ENCODE peak calls at places on chromosomes 7 and 10, in nine cellular contexts. J is dorsolateral prefrontal cortex; N is neural progenitor cell; W is A549; V is CD8-positive, alpha-beta T cell; Y is cardiac fibroblast; O is MG63; I is SJSA1; S is osteoblast. Z is an unnamed sample.
A peak's percentile ranks its signal among the peaks of the same experiment; 100 is the strongest.

GRCh38 chr7:131011976-131012375 is 278.0 kb upstream of the KLF14 start:
- DNase-seq in J (no peak), W (peak; percentile 51), N (no peak), O (no peak), S (no peak), V (no peak), Y (peak; percentile 95), I (no peak), Z (peak; percentile 81)

GRCh38 chr7:44979481-44980392 is 922 bp upstream of the MYO1G start:
- DNase-seq in J (no peak), W (peak; percentile 40), S (no peak), Y (no peak), N (no peak), O (no peak), I (no peak), V (no peak), Z (no peak)

GRCh38 chr10:74921744-74922143 is 95.3 kb downstream of the KAT6B start:
- DNase-seq in N (peak; percentile 81), I (no peak), Y (no peak), J (no peak), W (no peak), S (no peak), O (peak; percentile 78), V (no peak), Z (peak; percentile 23)

GRCh38 chr10:12638103-12638502 is 288.8 kb downstream of the CAMK1D start:
- DNase-seq in V (no peak), Y (no peak), J (peak; percentile 59), W (peak; percentile 51), I (no peak), N (peak; percentile 44), O (peak; percentile 9), S (peak; percentile 3), Z (peak; percentile 41)

GRCh38 chr7:157674715-157675426 is 338.1 kb downstream of the DNAJB6 start:
- DNase-seq in O (no peak), S (no peak), N (no peak), J (no peak), V (no peak), W (no peak), Y (no peak), I (peak; percentile 39), Z (no peak)

GRCh38 chr7:155591055-155591750 is 44.8 kb upstream of the CNPY1 start:
- DNase-seq in O (no peak), S (peak; percentile 25), I (no peak), V (no peak), Y (no peak), N (no peak), W (peak; percentile 33), J (no peak), Z (no peak)

GRCh38 chr7:117085769-117086463 is 132.6 kb downstream of the ST7 start:
- DNase-seq in S (no peak), N (no peak), V (no peak), W (no peak), J (no peak), Y (peak; percentile 39), I (no peak), O (no peak), Z (peak; percentile 45)

GRCh38 chr10:78557433-78557925 is 511.3 kb upstream of the ZMIZ1 start:
- DNase-seq in V (no peak), S (no peak), J (no peak), I (no peak), W (no peak), Y (no peak), N (no peak), O (no peak), Z (no peak)

DNA sequence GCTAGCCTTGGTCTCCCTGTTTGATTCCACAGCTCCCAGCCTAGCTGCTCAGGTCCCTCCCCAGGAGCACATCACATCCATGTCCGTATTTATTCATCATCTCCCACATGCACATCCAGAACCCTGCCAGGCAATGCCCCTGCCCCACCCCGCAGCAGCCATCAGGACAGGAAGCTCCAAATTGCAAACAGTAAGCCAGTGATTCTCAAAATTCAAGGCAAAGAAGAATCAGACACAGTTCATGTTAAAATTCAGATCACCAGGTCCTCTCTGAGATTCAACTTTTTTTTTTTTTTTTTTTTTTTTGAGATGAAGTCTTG is 17.7 kb downstream of the LRRC20 start:
- DNase-seq in O (no peak), W (no peak), S (no peak), I (no peak), J (no peak), N (no peak), V (no peak), Y (no peak), Z (no peak)
- H3K4me3 ChIP-seq in O (no peak overlapping the region), W (no peak overlapping the region), S (no peak overlapping the region), I (no peak overlapping the region), J (no peak overlapping the region), N (no peak overlapping the region), V (no peak overlapping the region), Y (no peak overlapping the region), Z (no peak overlapping the region)

GRCh38 chr10:30805061-30805460 is 175.5 kb upstream of the LYZL2 start:
- DNase-seq in V (no peak), N (no peak), I (no peak), Y (no peak), J (no peak), O (no peak), W (no peak), S (no peak), Z (no peak)

GRCh38 chr10:30806824-30807223 is 177.3 kb upstream of the LYZL2 start:
- DNase-seq in J (no peak), W (no peak), O (no peak), V (no peak), I (no peak), Y (no peak), S (peak; percentile 77), N (no peak), Z (no peak)

GRCh38 chr10:30803058-30803457 is 173.5 kb upstream of the LYZL2 start:
- DNase-seq in N (no peak), W (no peak), J (no peak), I (no peak), Y (no peak), V (no peak), O (no peak), S (no peak), Z (no peak)

GRCh38 chr10:30803901-30804322 is 174.4 kb upstream of the LYZL2 start:
- DNase-seq in N (no peak), O (peak; percentile 28), S (peak; percentile 83), I (no peak), Y (peak; percentile 91), J (no peak), V (no peak), W (no peak), Z (peak; percentile 70)

DNA sequence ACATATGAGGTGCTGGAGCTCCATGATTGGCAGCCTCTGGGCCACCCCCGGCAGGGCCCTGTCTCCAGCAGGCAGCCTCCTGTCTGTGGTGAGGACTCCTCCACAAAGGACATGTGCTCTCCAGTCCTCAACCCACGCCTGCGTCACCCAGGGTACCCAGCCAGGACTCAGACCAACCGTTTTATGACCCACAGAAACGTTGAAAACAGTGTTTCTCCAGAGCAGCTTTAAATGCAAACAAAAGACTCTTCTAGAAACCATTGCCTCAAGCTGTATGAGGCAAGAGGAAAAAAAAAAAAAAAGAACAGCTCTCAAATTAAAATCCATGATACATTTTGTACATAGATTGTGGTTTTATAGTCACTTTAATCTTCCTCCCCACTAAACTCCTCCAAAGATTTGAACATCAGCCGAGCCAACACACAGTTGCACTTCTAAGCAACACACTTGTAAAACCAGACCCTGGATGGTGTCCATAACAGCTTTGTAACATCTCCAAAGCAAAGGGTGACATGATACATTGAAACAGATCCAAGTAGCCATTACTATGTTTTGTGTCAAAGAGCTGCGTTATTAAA is 175.0 kb upstream of the LYZL2 start:
- DNase-seq in O (peak; percentile 29), W (no peak), V (no peak), I (no peak), J (no peak), S (peak; percentile 79), Y (peak; percentile 86), N (no peak), Z (peak; percentile 54)
- H3K4me3 ChIP-seq in O (no peak overlapping the region), W (no peak overlapping the region), V (no peak overlapping the region), I (no peak overlapping the region), J (no peak overlapping the region), S (no peak overlapping the region), Y (no peak overlapping the region), N (no peak overlapping the region), Z (no peak overlapping the region)

GRCh38 chr7:47327306-47327697 is 254.6 kb downstream of the TNS3 start:
- DNase-seq in N (no peak), J (no peak), W (no peak), S (no peak), V (no peak), I (no peak), O (no peak), Y (peak; percentile 57), Z (peak; percentile 47)

GRCh38 chr7:47330026-47330425 is 251.9 kb downstream of the TNS3 start:
- DNase-seq in V (no peak), O (no peak), I (no peak), Y (no peak), W (no peak), J (peak; percentile 3), S (no peak), N (no peak), Z (no peak)

GRCh38 chr7:47329320-47329926 is 252.5 kb downstream of the TNS3 start:
- DNase-seq in J (peak; percentile 7), I (no peak), N (no peak), V (no peak), O (no peak), W (no peak), S (no peak), Y (no peak), Z (no peak)

GRCh38 chr7:47327698-47328391 is 254.1 kb downstream of the TNS3 start:
- DNase-seq in Y (peak; percentile 90), V (no peak), W (no peak), O (peak; percentile 91), S (peak; percentile 97), I (peak; percentile 92), N (peak; percentile 93), J (peak; percentile 91), Z (peak; percentile 79)

DNA sequence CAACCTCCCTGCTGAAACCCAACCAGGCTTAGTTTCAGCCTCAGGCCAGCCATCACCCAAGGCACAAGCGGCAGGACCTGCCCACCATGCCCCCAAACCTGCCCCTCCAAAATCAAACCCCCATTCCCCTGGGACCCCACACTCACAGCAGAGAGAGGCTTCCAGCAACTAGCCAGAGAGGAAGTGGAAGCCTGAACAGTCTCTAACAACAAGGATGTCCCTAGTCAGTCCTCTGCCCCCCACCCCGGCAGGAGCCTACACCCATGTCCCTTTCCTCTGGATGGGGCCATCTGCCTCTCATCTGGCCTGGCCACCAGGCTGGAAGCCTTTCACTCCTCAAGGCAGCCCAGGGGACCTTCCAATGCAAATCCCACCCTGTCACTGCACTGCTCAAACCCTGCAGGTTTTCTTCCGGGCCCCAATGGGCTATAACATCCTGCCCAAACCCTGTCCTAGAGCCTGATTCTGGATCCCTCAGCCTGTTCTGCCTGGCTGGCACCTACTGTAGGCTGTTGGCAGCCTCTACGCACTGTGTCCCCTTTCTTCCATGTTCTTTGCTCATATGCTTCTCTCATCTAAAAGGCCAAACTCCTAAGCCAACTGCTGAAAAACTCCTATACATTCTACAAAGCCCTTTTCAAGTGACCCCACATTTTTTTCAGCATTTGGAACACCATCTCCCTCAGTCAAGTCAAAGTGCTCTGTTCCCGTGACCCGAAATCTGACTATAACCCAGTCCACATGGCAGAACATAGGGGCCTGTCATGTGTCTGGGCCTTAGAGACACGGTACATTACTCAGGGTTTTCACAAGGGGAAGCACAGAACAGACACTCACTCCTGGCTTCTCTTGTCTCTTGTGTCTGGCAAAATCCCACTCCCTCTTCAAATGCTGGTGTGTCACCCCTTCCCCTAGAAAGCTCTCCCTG is 253.3 kb downstream of the TNS3 start:
- DNase-seq in N (no peak), J (no peak), O (no peak), W (no peak), S (peak; percentile 78), I (no peak), V (no peak), Y (no peak), Z (no peak)
- H3K4me3 ChIP-seq in N (peak overlapping the region; percentile 33), J (peak overlapping the region; percentile 22), O (no peak overlapping the region), W (no peak overlapping the region), S (peak overlapping the region; percentile 45), I (no peak overlapping the region), V (no peak overlapping the region), Y (no peak overlapping the region), Z (no peak overlapping the region)

DNA sequence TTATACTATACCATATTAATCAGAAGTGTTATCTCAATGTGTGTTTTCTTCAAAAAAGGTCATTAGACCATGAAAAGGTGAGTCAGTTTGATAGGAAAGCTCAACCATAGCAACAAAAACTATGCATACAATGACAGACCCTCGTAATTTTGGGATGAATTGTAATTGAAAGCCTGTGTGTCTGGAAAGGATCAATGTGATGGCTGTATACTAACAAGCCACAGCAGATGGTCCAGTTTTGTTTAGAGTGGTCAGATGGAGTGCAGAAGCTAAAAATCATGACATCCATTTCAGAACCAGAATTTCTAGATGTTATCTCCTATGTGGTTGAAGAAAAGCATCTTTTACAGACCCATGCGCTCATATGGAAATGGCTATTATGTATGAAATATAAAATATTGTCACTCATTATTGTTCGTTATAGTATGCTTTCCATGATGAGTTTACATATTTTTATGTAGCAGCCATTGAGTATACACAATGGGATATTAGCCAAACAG is 88.3 kb upstream of the CNTNAP2 start:
- DNase-seq in S (no peak), W (no peak), V (no peak), N (no peak), O (no peak), I (no peak), J (no peak), Y (no peak), Z (no peak)
- H3K4me3 ChIP-seq in S (no peak overlapping the region), W (no peak overlapping the region), V (no peak overlapping the region), N (no peak overlapping the region), O (no peak overlapping the region), I (no peak overlapping the region), J (no peak overlapping the region), Y (no peak overlapping the region), Z (no peak overlapping the region)